ENCODE peak calls at places on chromosomes 1 and 21, in eight cellular contexts. Q is lower leg skin, I is HFFc6, K is AG04450, G is GM20000, F is mesothelial cell of epicardium, A is fibroblast of lung, B is neural progenitor cell. W is an unnamed sample.

GRCh38 chr1:72000809-72001208 is 281.5 kb downstream of the NEGR1 start:
- DNase-seq in F (no peak), G (no peak), I (no peak), A (peak; percentile 18), Q (no peak), B (peak; percentile 19), K (no peak), W (no peak)

GRCh38 chr1:67347688-67348472 is 40.2 kb downstream of the IL12RB2 start:
- DNase-seq in K (no peak), G (peak; percentile 38), B (peak; percentile 79), F (no peak), I (peak; percentile 36), Q (no peak), A (peak; percentile 67), W (peak; percentile 12)

GRCh38 chr1:109306832-109307362 is at the start of gene MYBPHL:
- DNase-seq in Q (no peak), B (peak; percentile 27), G (no peak), F (no peak), A (no peak), K (no peak), I (no peak), W (no peak)

GRCh38 chr1:215192306-215192705 is 109.8 kb downstream of the KCNK2 start:
- DNase-seq in Q (no peak), B (no peak), K (peak; percentile 21), I (peak; percentile 36), G (no peak), A (peak; percentile 79), F (no peak), W (no peak)

GRCh38 chr1:109791495-109792040 is 27.8 kb upstream of the EPS8L3 start:
- DNase-seq in B (no peak), K (no peak), F (no peak), I (no peak), A (no peak), Q (peak; percentile 84), G (no peak), W (no peak)

GRCh38 chr1:161080391-161081150 is 8.8 kb downstream of the NECTIN4 start:
- DNase-seq in B (no peak), I (no peak), K (no peak), G (no peak), F (no peak), Q (no peak), A (peak; percentile 15), W (no peak)

GRCh38 chr1:10709646-10710045 is 86.8 kb downstream of the CASZ1 start:
- DNase-seq in K (no peak), A (no peak), I (no peak), G (no peak), Q (no peak), F (no peak), B (no peak), W (no peak)

GRCh38 chr1:180241716-180242544 is 11.9 kb downstream of the LHX4 start:
- DNase-seq in B (no peak), I (no peak), G (no peak), K (no peak), F (no peak), A (peak; percentile 20), Q (no peak), W (no peak)

GRCh38 chr1:242623751-242624150 is 99.3 kb upstream of the PLD5 start:
- DNase-seq in Q (no peak), A (no peak), F (no peak), G (no peak), I (no peak), B (no peak), K (no peak), W (no peak)

GRCh38 chr1:100834779-100835645 is 59.6 kb downstream of the EXTL2 start:
- DNase-seq in G (peak; percentile 10), A (peak; percentile 17), I (peak; percentile 5), Q (no peak), K (no peak), B (peak; percentile 9), F (no peak), W (no peak)

GRCh38 chr1:18109756-18110597 is 2.4 kb downstream of the IGSF21 start:
- DNase-seq in A (no peak), I (no peak), Q (no peak), F (no peak), G (peak; percentile 27), K (no peak), B (peak; percentile 87), W (peak; percentile 46)

GRCh38 chr1:31751822-31752241 is 12.3 kb downstream of the ADGRB2 start:
- DNase-seq in G (no peak), A (no peak), F (no peak), Q (no peak), K (no peak), B (no peak), I (no peak), W (no peak)

GRCh38 chr21:44681152-44681551 is 811 bp downstream of the KRTAP12-1 start:
- DNase-seq in A (no peak), G (no peak), I (no peak), F (no peak), K (no peak), B (no peak), Q (peak; percentile 68), W (no peak)

GRCh38 chr1:10510520-10511493 is 36.1 kb downstream of the PEX14 start:
- DNase-seq in I (peak; percentile 94), A (peak; percentile 88), Q (no peak), K (peak; percentile 66), G (peak; percentile 86), F (no peak), B (no peak), W (no peak)

GRCh38 chr21:31446206-31446900 is 102.3 kb upstream of the TIAM1 start:
- DNase-seq in I (no peak), Q (no peak), A (no peak), K (no peak), F (no peak), G (no peak), B (no peak), W (no peak)

GRCh38 chr21:45022736-45023135 is 51.6 kb upstream of the ADARB1 start:
- DNase-seq in F (no peak), B (no peak), G (no peak), I (no peak), Q (peak; percentile 67), K (no peak), A (no peak), W (no peak)

GRCh38 chr1:20093940-20094391 is 24.0 kb downstream of the PLA2G5 start:
- DNase-seq in K (no peak), I (no peak), G (no peak), F (no peak), A (peak; percentile 30), Q (peak; percentile 95), B (no peak), W (no peak)

GRCh38 chr1:145962157-145963102 is 1.9 kb downstream of the ANKRD34A start:
- DNase-seq in F (no peak), A (no peak), K (no peak), I (no peak), Q (peak; percentile 88), G (peak; percentile 43), B (peak; percentile 30), W (no peak)

GRCh38 chr1:216221260-216221700 is 202.0 kb downstream of the USH2A start:
- DNase-seq in G (peak; percentile 40), F (no peak), B (peak; percentile 82), Q (no peak), A (peak; percentile 88), I (peak; percentile 84), K (peak; percentile 57), W (peak; percentile 11)
- TF ChIP-seq CTCF in G (peak; percentile 36), F (peak; percentile 40), B (peak; percentile 88), Q (no peak), A (peak; percentile 86), I (peak; percentile 86), K (peak; percentile 83), W (peak; percentile 81)

DNA sequence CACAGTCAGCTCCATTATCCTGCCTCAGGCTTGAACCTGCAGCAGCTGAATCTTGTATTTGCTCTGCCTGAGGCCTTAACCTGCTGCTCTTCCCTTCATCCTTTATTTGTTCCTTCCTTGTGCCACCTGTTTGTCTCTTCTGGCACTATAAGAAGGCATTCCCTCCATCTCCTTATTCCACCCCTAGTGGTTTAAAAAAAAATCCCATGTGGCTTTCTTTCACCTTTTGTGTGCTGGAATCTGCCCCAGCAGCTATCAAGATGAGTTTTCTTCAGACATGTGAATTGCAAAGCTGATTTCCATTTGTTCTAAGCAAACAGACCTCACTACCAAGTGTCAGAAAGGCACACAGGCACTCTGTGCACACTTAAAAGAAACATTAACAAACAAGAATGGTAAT is 294.6 kb downstream of the TTLL7 start:
- DNase-seq in Q (no peak), B (peak; percentile 21), F (no peak), G (no peak), A (no peak), I (no peak), K (no peak), W (no peak)
- TF ChIP-seq CTCF in Q (no peak), B (peak; percentile 41), F (peak; percentile 14), G (no peak), A (no peak), I (no peak), K (no peak), W (peak; percentile 34)

GRCh38 chr1:205826975-205827374 is 14.0 kb upstream of the SLC41A1 start:
- DNase-seq in K (no peak), I (no peak), F (no peak), A (no peak), G (no peak), B (peak; percentile 23), Q (no peak), W (no peak)

GRCh38 chr1:205826407-205826806 is 13.4 kb upstream of the SLC41A1 start:
- DNase-seq in K (no peak), B (no peak), A (no peak), Q (no peak), I (no peak), G (peak; percentile 50), F (no peak), W (no peak)

GRCh38 chr1:205824180-205824579 is 11.2 kb upstream of the SLC41A1 start:
- DNase-seq in Q (no peak), G (no peak), B (no peak), A (no peak), I (no peak), F (no peak), K (no peak), W (no peak)

GRCh38 chr1:205832326-205832751 is 17.6 kb downstream of the PM20D1 start:
- DNase-seq in F (no peak), A (no peak), K (no peak), I (no peak), G (no peak), B (no peak), Q (no peak), W (no peak)

GRCh38 chr1:205827623-205828022 is 14.6 kb upstream of the SLC41A1 start:
- DNase-seq in A (no peak), B (peak; percentile 47), K (no peak), I (no peak), Q (no peak), G (no peak), F (no peak), W (no peak)
- TF ChIP-seq CTCF in A (no peak), B (no peak), K (no peak), I (peak; percentile 10), Q (no peak), G (no peak), F (no peak), W (no peak)

DNA sequence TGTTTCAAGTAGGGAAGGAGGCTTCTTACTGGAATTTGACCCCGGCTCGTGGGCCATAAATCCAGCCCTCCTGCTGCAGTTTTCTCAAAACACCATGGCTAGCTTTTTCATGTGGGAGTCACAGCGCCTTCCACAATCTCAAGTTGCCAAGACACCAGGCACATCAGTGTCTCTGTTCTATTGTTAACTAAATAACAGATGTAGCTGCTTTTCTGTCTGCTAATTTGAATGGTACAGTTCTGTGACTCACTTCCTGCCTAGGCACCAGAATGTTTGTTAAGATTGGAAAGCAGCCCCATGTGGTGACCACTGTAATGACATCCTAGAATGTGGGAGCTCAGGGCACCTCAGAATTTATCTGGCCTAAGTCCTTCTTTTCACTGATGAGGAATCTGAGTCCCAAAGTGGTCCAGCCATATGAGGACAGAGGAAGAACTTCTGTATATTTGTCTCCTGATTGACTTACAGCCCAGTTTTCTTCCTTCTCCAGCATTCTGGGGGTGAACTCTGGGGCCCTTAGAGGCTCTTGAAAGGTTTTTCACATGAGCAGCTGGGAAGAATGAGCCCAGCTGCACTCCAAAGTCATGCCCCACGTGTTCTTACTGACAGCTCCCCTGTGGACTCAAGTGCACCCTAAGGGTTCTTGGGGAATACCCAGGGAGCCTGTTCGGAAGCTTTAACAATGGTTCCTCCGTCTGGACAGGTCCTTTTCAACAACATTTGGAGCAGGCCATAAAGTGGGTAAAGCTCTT is 27.5 kb downstream of the TRIM45 start:
- DNase-seq in F (no peak), G (peak; percentile 33), A (peak; percentile 50), Q (no peak), I (peak; percentile 94), B (peak; percentile 22), K (no peak), W (no peak)
- TF ChIP-seq CTCF in F (peak; percentile 58), G (no peak), A (peak; percentile 36), Q (no peak), I (peak; percentile 79), B (peak; percentile 36), K (peak; percentile 29), W (peak; percentile 28)